ENCODE peak calls at places on chromosomes 1 and 21, in seven cellular contexts. K is body of pancreas, T is IMR-90, Q is tibial nerve, P is prostate gland, F is uterus, H is heart left ventricle. O is an unnamed sample.

GRCh38 chr1:229190057-229190590 is 80.8 kb upstream of the RAB4A start:
- DNase-seq in F (no peak), P (no peak), T (no peak), Q (no peak), H (no peak), K (no peak), O (no peak)

GRCh38 chr1:214587165-214587564 is 15.8 kb upstream of the CENPF start:
- DNase-seq in T (no peak), Q (no peak), P (no peak), F (no peak), K (no peak), H (no peak), O (no peak)

GRCh38 chr1:8497196-8497878 is 179.4 kb downstream of the SLC45A1 start:
- DNase-seq in H (no peak), Q (no peak), K (no peak), P (no peak), F (no peak), T (peak; percentile 74), O (no peak)

GRCh38 chr21:45013271-45013841 is 61.0 kb upstream of the ADARB1 start:
- DNase-seq in F (no peak), Q (no peak), T (no peak), P (no peak), H (peak; percentile 61), K (no peak), O (no peak)

GRCh38 chr1:55363261-55363660 is 148.1 kb upstream of the USP24 start:
- DNase-seq in F (no peak), P (no peak), K (no peak), T (peak; percentile 81), Q (no peak), H (no peak), O (no peak)

GRCh38 chr1:113887776-113888175 is 395 bp upstream of the BCL2L15 start:
- DNase-seq in K (no peak), F (no peak), H (no peak), T (no peak), P (no peak), Q (no peak), O (no peak)

GRCh38 chr1:88300864-88301263 is 383.2 kb upstream of the PKN2 start:
- DNase-seq in H (no peak), T (no peak), P (no peak), K (no peak), Q (no peak), F (no peak), O (no peak)

GRCh38 chr1:206770531-206771352 is at the start of gene IL19:
- DNase-seq in P (no peak), Q (no peak), T (peak; percentile 34), F (no peak), H (no peak), K (no peak), O (no peak)

GRCh38 chr1:221394011-221394544 is 347.8 kb downstream of the DUSP10 start:
- DNase-seq in T (peak; percentile 81), F (peak; percentile 16), K (no peak), P (no peak), H (no peak), Q (no peak), O (no peak)

GRCh38 chr21:44967082-44968047 is 27.5 kb downstream of the SLX9 start:
- DNase-seq in Q (no peak), P (no peak), K (no peak), H (no peak), T (no peak), F (no peak), O (no peak)

GRCh38 chr21:35204850-35205564 is 155.9 kb upstream of the RUNX1 start:
- DNase-seq in Q (peak; percentile 34), K (peak; percentile 71), F (peak; percentile 76), P (peak; percentile 21), T (peak; percentile 98), H (peak; percentile 86), O (peak; percentile 90)

GRCh38 chr1:11475718-11476117 is 3.2 kb upstream of the DISP3 start:
- DNase-seq in H (no peak), T (no peak), K (no peak), Q (no peak), P (no peak), F (no peak), O (no peak)

GRCh38 chr1:84090447-84091244 is 53.4 kb upstream of the PRKACB start:
- DNase-seq in F (no peak), T (no peak), K (no peak), H (no peak), P (no peak), Q (no peak), O (no peak)

GRCh38 chr21:31326478-31327247 is 17.4 kb downstream of the TIAM1 start:
- DNase-seq in K (no peak), Q (no peak), H (no peak), F (no peak), T (no peak), P (no peak), O (no peak)

GRCh38 chr1:37484325-37485051 is 10.1 kb downstream of the ZC3H12A start:
- DNase-seq in T (no peak), H (no peak), Q (no peak), K (peak; percentile 52), F (no peak), P (no peak), O (peak; percentile 56)

GRCh38 chr1:75257424-75257823 is 123.2 kb downstream of the LHX8 start:
- DNase-seq in P (no peak), K (no peak), T (no peak), H (no peak), F (no peak), Q (no peak), O (no peak)

DNA sequence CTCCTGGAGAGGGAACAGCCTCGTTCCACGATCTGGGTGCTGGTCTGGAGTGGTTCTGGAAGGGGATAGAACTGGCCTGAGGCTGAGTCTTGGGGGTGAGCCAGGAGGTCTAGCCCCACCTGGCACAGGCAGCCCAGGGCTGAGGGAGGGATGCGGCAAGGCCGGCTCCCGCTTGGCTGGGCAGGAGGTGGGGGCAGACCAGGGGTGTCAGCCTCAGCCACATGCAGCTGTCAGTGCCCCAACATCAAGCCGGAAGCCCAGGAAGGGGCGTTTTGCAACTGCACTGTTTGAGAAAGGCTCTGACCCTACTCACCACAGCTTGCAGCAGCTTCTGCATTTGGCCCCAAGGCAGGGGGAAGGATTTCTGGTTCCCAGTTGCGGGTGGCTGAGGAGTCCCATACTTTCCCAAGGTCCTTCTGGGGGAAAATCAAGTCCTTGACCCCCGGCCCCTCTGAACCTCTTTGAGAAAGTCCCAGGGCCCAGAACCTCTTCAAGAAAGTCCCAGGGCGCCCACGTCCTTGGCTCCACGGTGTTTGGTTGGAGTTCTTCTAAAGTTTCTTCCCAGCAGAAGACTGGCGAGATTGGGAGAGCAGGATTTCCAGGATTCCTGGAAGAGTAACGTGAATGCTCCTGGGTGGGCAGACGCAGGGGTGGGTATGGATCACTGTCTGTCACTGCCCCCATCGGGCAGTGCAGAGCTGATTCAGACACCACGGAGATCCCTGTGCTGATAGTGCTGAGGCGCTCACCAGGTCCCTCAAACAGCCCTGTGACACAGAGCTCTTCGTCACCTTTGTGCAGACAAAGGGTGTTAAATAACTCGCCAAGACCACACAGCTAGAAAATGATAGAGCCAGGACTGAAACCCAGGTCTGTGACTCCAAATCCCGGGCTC is 2.2 kb downstream of the EFHD2 start:
- DNase-seq in T (peak; percentile 47), P (no peak), H (peak; percentile 78), F (no peak), Q (no peak), K (no peak), O (peak; percentile 65)
- H3K27me3 ChIP-seq in T (no peaks in the 10 kb centered on the region), P (no peaks in the 10 kb centered on the region), H (no peaks in the 10 kb centered on the region), F (no peaks in the 10 kb centered on the region), Q (no peaks in the 10 kb centered on the region), K (no peaks in the 10 kb centered on the region), O (no peaks in the 10 kb centered on the region)

DNA sequence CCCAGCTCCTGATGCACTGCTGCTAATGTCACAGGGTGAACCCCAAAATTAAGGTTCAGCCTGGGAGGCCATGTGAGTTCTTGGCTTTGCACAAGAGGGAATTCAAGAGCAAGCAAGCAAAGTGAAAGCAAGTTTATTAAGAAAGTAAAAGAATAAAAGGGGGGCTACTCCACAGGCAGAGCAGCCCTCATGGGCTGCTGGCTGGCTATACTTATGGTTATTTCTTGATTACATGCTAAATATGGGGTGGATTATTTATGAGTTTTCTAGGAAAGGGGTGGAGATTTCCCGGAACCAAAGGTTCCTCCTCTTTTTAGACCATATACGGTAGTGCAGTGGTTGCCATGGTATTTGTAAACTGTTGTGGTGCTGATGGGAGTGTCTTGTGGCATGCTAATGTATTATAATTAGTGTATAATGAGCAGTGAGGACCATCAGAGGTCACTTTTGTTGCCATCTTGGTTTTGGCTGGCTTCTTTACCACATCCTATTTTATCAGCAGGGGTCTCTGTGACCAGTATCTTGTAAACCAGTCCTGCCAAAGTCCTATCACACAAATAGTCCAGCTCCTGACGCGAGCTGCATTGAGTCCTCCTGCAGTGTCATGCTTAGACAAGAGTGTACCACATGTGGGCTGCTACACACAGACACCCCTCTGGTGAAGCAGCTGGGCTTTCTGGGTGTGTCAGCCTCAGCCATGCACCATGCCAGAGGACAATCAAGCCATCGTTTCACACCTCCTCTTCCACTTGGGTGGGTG is 46.4 kb upstream of the CSF1 start:
- DNase-seq in T (peak; percentile 28), P (no peak), K (no peak), H (no peak), Q (no peak), F (no peak), O (no peak)
- TF ChIP-seq POLR2A in T (no peak), P (no peak), K (no peak), H (no peak), Q (no peak), F (no peak), O (no peak)

DNA sequence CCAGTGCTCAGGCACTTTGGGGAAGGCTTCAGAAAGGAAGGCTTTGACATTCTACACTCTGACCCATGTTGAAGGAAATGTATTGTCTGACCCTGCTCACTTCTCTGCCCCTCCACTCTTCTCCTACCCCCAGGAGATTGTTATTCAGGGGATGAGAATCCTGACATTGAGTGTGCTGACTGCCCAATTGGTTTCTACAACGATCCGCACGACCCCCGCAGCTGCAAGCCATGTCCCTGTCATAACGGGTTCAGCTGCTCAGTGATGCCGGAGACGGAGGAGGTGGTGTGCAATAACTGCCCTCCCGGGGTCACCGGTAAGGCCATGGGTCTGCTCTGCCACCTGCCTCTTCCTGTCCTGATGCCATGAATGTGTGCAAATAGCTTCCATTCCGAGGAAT is 41.3 kb downstream of the LAMC2 start:
- DNase-seq in K (no peak), Q (no peak), H (no peak), P (no peak), T (no peak), F (no peak), O (no peak)
- H3K27me3 ChIP-seq in K (no peaks in the 10 kb centered on the region), Q (no peaks in the 10 kb centered on the region), H (no peaks in the 10 kb centered on the region), P (no peaks in the 10 kb centered on the region), T (no peaks in the 10 kb centered on the region), F (no peaks in the 10 kb centered on the region), O (no peaks in the 10 kb centered on the region)

DNA sequence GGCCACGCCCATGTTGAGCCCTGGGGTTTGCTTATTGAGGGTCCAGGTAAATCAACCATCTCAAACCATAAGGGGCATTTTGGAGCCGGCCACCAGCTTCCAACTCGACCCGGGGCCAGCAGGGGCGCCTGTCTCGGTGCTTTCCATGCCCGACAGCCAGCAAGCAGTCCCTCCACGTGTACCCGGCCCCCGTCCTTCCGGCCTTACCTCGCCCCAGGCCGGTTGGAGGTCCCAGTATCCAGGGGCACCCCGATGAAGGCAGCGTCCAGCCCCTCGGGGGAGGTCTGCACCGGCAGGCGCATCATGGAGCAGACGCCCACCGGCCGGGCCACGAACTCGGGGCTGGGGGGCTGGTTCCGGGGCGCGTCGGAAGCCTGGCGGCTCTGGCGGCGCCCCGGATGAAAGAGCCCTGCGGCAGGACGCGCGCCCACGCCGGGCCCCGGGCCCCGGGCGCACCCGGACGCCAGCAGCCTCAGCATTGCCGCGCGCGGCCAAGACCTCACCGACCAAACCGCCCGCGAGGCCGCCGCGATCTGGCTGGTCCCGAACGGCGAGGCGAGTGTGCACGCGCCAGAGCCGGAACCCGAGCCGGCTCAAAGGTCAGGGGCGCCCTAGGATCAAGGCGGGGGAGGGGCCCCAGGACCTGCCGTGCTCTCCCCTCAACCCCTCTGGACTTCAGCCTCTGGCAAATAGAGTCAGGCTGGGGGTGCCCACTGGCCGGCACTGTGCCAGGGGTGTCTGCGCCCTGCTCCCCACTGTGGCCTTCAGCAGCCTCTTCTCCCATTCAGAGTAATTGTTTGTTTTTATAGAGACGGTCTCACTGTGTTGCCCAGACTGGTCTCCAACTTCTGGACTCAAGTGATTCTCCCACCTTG is at the start of gene AGMAT:
- DNase-seq in H (no peak), Q (no peak), K (peak; percentile 24), F (no peak), P (no peak), T (no peak), O (peak; percentile 43)
- TF ChIP-seq POLR2A in H (no peak), Q (no peak), K (no peak), F (no peak), P (no peak), T (no peak), O (no peak)

O was measured in stomach.